ENCODE peak calls at places on chromosomes 6 and 20, in five cellular contexts. F is trophoblast cell; P is hepatocyte; N is CD8-positive, alpha-beta memory T cell; T is body of pancreas. C is an unnamed sample.

GRCh38 chr6:124490123-124490522 is 472.1 kb upstream of the RNF217 start:
- DNase-seq in F (peak), P (no peak), N (no peak), T (no peak), C (no peak)

GRCh38 chr20:32485126-32485769 is 99.9 kb downstream of the NOL4L start:
- DNase-seq in F (peak), P (peak), N (peak), T (peak), C (peak)

GRCh38 chr6:138107078-138107751 is at the start of gene PERP:
- DNase-seq in F (peak), P (peak), N (peak), T (peak), C (peak)

GRCh38 chr20:47196091-47197081 is 160.1 kb downstream of the ZMYND8 start:
- DNase-seq in F (peak), P (peak), N (peak), T (peak), C (peak)

GRCh38 chr6:1208876-1209275 is 103.0 kb upstream of the FOXQ1 start:
- DNase-seq in F (peak), P (no peak), N (no peak), T (no peak), C (no peak)

GRCh38 chr6:35164277-35164676 is 23.1 kb upstream of the TCP11 start:
- DNase-seq in F (no peak), P (no peak), N (no peak), T (no peak), C (no peak)

GRCh38 chr6:3195695-3196497 is 31.6 kb downstream of the TUBB2B start:
- DNase-seq in F (no peak), P (no peak), N (no peak), T (no peak), C (no peak)

GRCh38 chr6:12051861-12052368 is 39.8 kb downstream of the HIVEP1 start:
- DNase-seq in F (peak), P (no peak), N (peak), T (no peak), C (no peak)

GRCh38 chr6:165774903-165775608 is 112.0 kb upstream of the PDE10A start:
- DNase-seq in F (peak), P (no peak), N (no peak), T (no peak), C (peak)

GRCh38 chr6:2900221-2900807 is 2.8 kb downstream of the SERPINB9 start:
- DNase-seq in F (no peak), P (no peak), N (no peak), T (no peak), C (no peak)

GRCh38 chr6:102085257-102085656 is 691.7 kb downstream of the GRIK2 start:
- DNase-seq in F (no peak), P (no peak), N (no peak), T (no peak), C (no peak)

GRCh38 chr20:50992336-50992732 is 30.6 kb downstream of the KCNG1 start:
- DNase-seq in F (peak), P (no peak), N (no peak), T (no peak), C (no peak)

GRCh38 chr6:4209201-4209600 is 73.8 kb upstream of the ECI2 start:
- DNase-seq in F (no peak), P (no peak), N (no peak), T (no peak), C (no peak)

GRCh38 chr6:169701218-169701952 is 444 bp downstream of the WDR27 start:
- DNase-seq in F (peak), P (no peak), N (no peak), T (no peak), C (no peak)

GRCh38 chr6:34580707-34581560 is 24.8 kb upstream of the SPDEF start:
- DNase-seq in F (no peak), P (no peak), N (no peak), T (no peak), C (no peak)

GRCh38 chr20:48760403-48760889 is 67.4 kb downstream of the PREX1 start:
- DNase-seq in F (no peak), P (no peak), N (peak), T (no peak), C (peak)

GRCh38 chr6:101015541-101015940 is 134.4 kb upstream of the ASCC3 start:
- DNase-seq in F (no peak), P (no peak), N (no peak), T (no peak), C (no peak)

GRCh38 chr6:46437671-46438221 is 53.5 kb downstream of the RCAN2 start:
- DNase-seq in F (no peak), P (no peak), N (no peak), T (no peak), C (no peak)

GRCh38 chr6:111468329-111469012 is 14.5 kb downstream of the REV3L start:
- DNase-seq in F (peak), P (no peak), N (no peak), T (no peak), C (no peak)

GRCh38 chr20:14688045-14688444 is 350.6 kb upstream of the FLRT3 start:
- DNase-seq in F (no peak), P (no peak), N (no peak), T (no peak), C (no peak)

GRCh38 chr20:62984666-62985065 is 22.1 kb downstream of the BHLHE23 start:
- DNase-seq in F (no peak), P (no peak), N (no peak), T (no peak), C (no peak)

GRCh38 chr6:159966981-159967380 is 1.9 kb upstream of the IGF2R start:
- DNase-seq in F (no peak), P (no peak), N (no peak), T (no peak), C (peak)

GRCh38 chr6:31829633-31830492 is 2.3 kb downstream of the HSPA1B start:
- DNase-seq in F (no peak), P (peak), N (no peak), T (no peak), C (peak)

GRCh38 chr20:48831702-48832422 is 4.1 kb upstream of the PREX1 start:
- DNase-seq in F (peak), P (peak), N (no peak), T (no peak), C (peak)

GRCh38 chr6:6875818-6876470 is 231.8 kb upstream of the RREB1 start:
- DNase-seq in F (peak), P (peak), N (no peak), T (no peak), C (peak)

GRCh38 chr20:59033616-59034165 is 1.6 kb upstream of the ATP5F1E start:
- DNase-seq in F (no peak), P (no peak), N (no peak), T (no peak), C (no peak)

GRCh38 chr6:136066005-136066404 is 184.1 kb downstream of the MTFR2 start:
- DNase-seq in F (peak), P (no peak), N (no peak), T (no peak), C (peak)

GRCh38 chr6:18359237-18359885 is 27.8 kb upstream of the RNF144B start:
- DNase-seq in F (no peak), P (no peak), N (no peak), T (no peak), C (no peak)

GRCh38 chr20:33132858-33133615 is 34.9 kb upstream of the BPIFA2 start:
- DNase-seq in F (no peak), P (no peak), N (no peak), T (no peak), C (peak)

GRCh38 chr6:1190361-1190760 is 121.5 kb upstream of the FOXQ1 start:
- DNase-seq in F (peak), P (peak), N (no peak), T (no peak), C (peak)

GRCh38 chr6:30101423-30101938 is 11.4 kb downstream of the TRIM31 start:
- DNase-seq in F (no peak), P (no peak), N (no peak), T (no peak), C (no peak)

GRCh38 chr6:154227862-154228520 is 128.6 kb downstream of the IPCEF1 start:
- DNase-seq in F (peak), P (no peak), N (no peak), T (no peak), C (no peak)

GRCh38 chr20:1122388-1123315 is 4.2 kb downstream of the PSMF1 start:
- DNase-seq in F (no peak), P (peak), N (no peak), T (peak), C (peak)

GRCh38 chr6:54060286-54060685 is 51.0 kb upstream of the MLIP start:
- DNase-seq in F (no peak), P (no peak), N (no peak), T (no peak), C (peak)

GRCh38 chr6:46255528-46255927 is 84.7 kb upstream of the ENPP5 start:
- DNase-seq in F (no peak), P (no peak), N (no peak), T (no peak), C (no peak)

DNA sequence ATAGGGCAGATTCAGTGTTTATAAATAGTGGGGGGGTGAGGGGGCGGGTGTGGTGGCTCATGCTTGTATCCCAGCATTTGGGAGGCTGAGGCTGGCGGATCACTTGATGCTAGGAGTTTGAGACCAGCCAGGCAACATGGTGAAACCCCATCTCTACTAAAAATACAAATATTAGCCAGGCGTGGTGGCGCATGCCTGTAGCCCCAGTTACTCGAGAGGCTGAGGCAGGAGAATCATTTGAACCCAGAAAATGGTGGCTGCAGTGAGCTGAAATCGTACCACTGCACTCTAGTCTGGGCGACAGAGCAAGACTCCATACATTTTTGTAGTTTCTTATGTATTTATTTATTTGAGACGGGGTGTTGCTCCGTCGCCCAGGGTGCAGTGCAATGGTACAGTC is 109.0 kb upstream of the ZNF217 start:
- DNase-seq in F (no peak), P (no peak), N (no peak), T (no peak), C (no peak)
- H3K4me3 ChIP-seq in F (no peak), P (no peak), N (no peak), T (no peak), C (no peak)

GRCh38 chr6:125922322-125922860 is 34.2 kb upstream of the HINT3 start:
- DNase-seq in F (no peak), P (no peak), N (no peak), T (no peak), C (no peak)

GRCh38 chr6:125918230-125918629 is 38.3 kb upstream of the HINT3 start:
- DNase-seq in F (no peak), P (no peak), N (no peak), T (no peak), C (no peak)

GRCh38 chr6:125923371-125923877 is 33.1 kb upstream of the HINT3 start:
- DNase-seq in F (no peak), P (no peak), N (no peak), T (no peak), C (peak)

GRCh38 chr6:125919618-125920017 is 37.0 kb upstream of the HINT3 start:
- DNase-seq in F (no peak), P (no peak), N (no peak), T (no peak), C (no peak)

DNA sequence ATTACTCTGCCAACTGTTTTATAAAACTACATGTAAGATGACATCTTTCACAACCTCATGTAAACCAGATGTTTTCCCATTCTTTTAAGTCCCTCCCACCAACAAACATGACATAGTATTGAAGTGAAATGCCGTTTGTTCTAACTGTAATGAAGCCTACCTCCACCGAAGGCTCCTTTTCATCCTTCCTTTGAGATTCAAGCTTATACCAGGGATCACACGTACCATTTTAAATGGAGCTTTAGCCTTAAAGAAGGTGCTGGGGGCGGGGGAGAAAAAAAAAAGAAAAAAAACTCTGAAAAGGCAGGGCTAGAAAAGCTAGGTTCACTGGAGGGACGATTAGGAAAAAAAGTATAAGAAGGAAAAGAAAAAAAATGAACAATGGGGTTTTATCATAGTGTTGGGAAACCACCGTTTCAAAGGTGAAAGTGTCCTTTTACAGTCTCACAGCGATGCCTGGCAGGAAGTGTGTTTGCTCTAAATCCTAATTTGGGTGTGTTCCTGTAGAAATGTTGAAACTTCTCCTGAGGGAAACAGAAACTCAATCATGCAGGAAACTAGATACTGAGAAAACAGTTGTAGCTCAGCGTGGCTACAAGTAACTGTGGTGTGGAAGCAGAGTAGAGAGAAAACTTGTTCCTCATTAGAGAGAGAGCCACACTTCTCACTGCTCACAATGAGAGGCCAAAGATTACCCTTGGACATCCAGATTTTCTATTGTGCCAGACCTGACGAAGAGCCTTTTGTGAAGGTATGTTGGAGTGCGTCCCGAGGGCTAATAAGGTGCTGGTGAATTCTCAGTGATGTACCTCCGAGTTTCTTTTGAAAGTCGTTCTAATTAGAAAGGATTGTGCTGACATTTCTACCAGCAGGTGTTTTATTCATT is 37.6 kb upstream of the HINT3 start:
- DNase-seq in F (peak), P (peak), N (no peak), T (peak), C (peak)
- H3K4me3 ChIP-seq in F (no peak), P (no peak), N (peak), T (no peak), C (peak)

GRCh38 chr20:9279905-9280304 is 211.0 kb downstream of the PLCB4 start:
- DNase-seq in F (no peak), P (no peak), N (no peak), T (no peak), C (no peak)

GRCh38 chr20:9276964-9277363 is 208.1 kb downstream of the PLCB4 start:
- DNase-seq in F (no peak), P (no peak), N (no peak), T (no peak), C (no peak)

GRCh38 chr20:9285617-9286016 is 216.7 kb downstream of the PLCB4 start:
- DNase-seq in F (no peak), P (no peak), N (no peak), T (no peak), C (no peak)

GRCh38 chr20:9281770-9282169 is 212.9 kb downstream of the PLCB4 start:
- DNase-seq in F (no peak), P (no peak), N (no peak), T (no peak), C (no peak)

DNA sequence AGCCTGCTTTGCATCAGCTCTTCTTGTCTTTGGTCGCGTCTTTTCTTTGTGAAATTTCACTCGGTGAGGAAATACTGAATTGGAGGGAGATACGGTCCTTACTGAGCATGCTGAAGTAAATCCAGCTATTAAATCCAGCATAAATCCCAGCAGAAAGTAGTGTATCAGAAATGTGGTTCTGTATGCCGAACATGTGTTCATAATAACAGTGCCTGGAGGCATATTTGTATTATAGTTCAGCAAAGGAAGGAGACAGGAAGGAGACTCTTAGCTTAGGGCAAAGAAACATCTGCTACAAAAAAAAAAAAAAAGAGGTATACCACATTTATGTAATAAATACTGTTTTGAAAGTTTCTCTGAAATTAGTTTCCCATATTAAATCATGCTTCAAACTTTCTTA is 211.8 kb downstream of the PLCB4 start:
- DNase-seq in F (no peak), P (no peak), N (no peak), T (no peak), C (no peak)
- H3K4me3 ChIP-seq in F (no peak), P (no peak), N (no peak), T (no peak), C (no peak)

GRCh38 chr20:21389368-21389767 is 8.0 kb downstream of the NKX2-4 start:
- DNase-seq in F (no peak), P (no peak), N (no peak), T (no peak), C (no peak)
- H3K4me3 ChIP-seq in F (no peak), P (no peak), N (no peak), T (no peak), C (no peak)

DNA sequence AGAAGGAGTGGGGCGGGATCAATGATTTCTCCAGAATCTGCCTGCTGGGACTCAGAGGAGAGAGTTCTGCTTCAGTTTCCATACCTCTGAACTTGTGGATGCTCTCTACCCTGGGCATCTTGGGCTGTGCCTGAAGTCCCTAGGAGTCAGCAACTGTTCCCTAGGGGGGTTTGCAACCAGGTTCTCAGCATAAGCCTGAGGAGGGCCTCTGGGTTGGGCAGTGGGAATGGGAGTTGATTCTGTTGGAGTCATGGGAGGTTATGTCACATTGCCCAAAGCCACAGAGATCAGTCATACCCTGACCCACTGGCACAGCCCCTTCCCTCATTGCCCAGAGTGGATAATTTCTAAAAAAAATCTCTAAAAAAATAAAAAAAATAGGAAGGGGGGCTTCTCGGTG is 47.4 kb downstream of the MOCS1 start:
- DNase-seq in F (no peak), P (no peak), N (no peak), T (no peak), C (no peak)
- H3K4me3 ChIP-seq in F (no peak), P (no peak), N (no peak), T (no peak), C (no peak)

C was measured in cardiac fibroblast.